ENCODE peak calls at places on chromosome 20, in four cellular contexts. F is K562, N is HepG2, Y is SK-N-SH. E is an unnamed sample.

GRCh38 chr20:33531047-33531877 is 41.4 kb downstream of the CBFA2T2 start:
- DNase-seq in F (no peak), N (peak; percentile 78), Y (peak; percentile 47), E (no peak)

GRCh38 chr20:54201268-54201846 is 6.5 kb upstream of the PFDN4 start:
- DNase-seq in F (no peak), N (no peak), Y (no peak), E (no peak)

GRCh38 chr20:59697082-59697481 is 92.7 kb downstream of the PHACTR3 start:
- DNase-seq in F (no peak), N (no peak), Y (no peak), E (no peak)

GRCh38 chr20:36709126-36709525 is 36.8 kb downstream of the NDRG3 start:
- DNase-seq in F (no peak), N (no peak), Y (no peak), E (no peak)

GRCh38 chr20:55701467-55701866 is 303.9 kb downstream of the CBLN4 start:
- DNase-seq in F (no peak), N (no peak), Y (no peak), E (no peak)

GRCh38 chr20:63313349-63314014 is 20.5 kb downstream of the COL20A1 start:
- DNase-seq in F (no peak), N (no peak), Y (no peak), E (no peak)

GRCh38 chr20:2690213-2690612 is 2.4 kb upstream of the EBF4 start:
- DNase-seq in F (no peak), N (no peak), Y (no peak), E (no peak)

GRCh38 chr20:62183426-62184142 is 756 bp downstream of the MTG2 start:
- DNase-seq in F (peak; percentile 29), N (no peak), Y (peak; percentile 59), E (no peak)

GRCh38 chr20:4369119-4369797 is 352.5 kb upstream of the PRND start:
- DNase-seq in F (no peak), N (no peak), Y (no peak), E (no peak)

DNA sequence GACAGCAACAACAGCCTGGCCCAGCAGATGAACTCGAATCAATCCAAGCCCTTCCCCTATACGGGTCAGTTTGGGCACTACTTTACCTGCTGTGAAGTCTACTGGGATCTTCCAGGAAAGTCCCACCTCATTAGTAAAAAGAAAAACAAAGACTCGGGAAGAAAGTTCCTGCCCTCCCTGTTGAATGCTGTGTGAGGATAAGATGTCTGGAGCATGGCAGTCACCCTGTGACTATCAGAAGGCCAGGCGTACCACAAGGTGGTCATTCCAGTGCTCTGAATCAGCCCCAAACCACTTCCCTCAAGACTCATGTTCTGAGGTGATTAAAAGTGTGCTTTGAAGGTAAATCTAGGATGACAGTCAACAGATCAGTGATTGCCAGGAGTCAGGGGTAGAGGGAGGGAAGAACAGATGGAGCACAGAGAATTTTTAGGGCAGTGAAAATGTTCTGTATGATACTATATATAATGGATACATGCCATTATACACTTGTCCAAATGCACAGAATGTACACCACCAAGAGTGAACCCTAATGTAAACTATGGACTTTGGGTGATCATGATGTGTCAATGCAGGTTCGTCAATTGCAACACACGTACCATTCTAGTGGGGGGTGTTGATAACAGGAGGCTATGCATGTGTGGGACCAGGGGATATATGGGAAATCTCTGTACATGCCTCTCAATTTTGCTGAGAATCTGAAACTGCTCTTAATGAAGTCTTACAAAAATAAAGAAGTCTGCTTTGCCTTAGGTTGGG is 14.7 kb downstream of the FKBP1A start:
- DNase-seq in F (no peak), N (peak; percentile 48), Y (no peak), E (no peak)
- TF ChIP-seq NFIC in F (no peak), N (no peak), Y (no peak), E (no peak)

DNA sequence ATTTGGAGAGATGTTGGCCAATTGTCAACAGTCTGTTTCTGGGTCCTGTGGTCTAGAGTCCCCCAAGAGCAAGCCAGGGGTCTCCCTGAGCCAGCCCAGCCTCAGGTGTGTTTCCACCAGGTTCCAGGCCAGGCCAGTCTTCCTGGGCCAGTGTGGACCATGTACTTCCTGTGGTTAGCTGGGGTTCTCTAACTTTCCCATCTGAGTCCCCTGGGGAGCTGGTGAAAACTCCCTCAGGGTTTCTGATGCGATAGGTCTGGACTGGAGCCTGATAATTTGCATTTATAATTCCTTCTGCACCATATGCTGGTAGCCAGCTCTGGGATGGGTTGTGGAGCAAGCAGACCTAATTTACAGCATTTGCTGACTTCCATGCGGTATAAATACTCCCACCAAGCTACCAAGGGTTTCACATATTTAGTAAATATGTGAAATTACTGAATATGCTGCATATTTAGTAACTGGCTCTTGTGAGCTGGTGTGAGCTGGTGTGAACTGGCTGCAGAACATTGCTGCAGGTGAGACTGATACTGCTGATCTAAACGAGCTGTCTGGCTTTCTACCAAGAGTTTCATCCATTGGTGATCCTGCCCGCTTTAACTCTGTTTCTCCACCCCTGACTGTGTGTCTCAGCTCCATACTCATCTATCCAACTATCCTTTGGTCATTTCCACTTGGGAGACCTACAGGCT is 62.6 kb downstream of the RIN2 start:
- DNase-seq in F (no peak), N (no peak), Y (no peak), E (no peak)
- TF ChIP-seq NFIC in F (no peak), N (no peak), Y (no peak), E (no peak)

DNA sequence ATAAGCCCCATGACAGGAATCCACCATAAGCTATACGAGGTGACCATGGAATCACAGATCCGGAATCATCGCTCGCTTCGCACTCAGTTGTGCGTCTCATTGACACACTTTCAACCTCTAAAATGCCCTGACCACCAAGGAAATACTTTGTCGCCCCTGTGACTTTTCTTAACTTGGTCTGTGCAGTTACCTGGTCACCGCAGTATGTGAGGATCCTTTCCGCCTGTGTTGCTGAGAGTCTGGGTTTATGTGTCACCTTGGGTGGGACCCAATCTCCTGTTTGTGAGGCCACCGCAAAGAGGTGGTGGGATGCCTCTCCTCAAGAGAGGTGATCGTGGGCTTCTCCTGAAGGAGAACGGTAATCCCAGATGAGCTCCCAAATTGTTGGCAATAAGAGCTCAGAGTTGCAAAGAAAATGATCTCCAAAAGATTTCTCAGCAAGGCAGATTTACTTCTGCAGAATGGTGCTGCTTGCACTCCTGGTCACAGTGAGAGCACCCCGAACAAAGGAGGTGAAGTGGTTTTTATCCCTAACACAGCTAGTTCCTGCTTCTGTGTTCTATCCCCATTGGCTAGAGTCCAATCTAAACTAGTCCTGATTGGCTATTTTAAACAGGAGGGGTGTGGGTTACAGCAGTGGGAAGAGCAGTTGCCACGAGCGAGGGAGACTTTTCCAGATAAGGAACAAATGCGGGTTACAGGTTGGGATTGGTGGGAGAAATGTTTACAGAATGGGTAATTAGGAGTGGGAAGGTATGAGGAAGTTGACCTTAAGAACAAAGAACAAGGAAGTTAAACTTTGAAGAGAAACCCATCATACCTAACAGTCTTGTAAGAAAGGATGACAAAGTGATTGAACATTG is 9.1 kb upstream of the ZNFX1 start:
- DNase-seq in F (peak; percentile 31), N (peak; percentile 79), Y (no peak), E (no peak)
- TF ChIP-seq NFIC in F (peak; percentile 69), N (peak; percentile 16), Y (no peak), E (no peak)

DNA sequence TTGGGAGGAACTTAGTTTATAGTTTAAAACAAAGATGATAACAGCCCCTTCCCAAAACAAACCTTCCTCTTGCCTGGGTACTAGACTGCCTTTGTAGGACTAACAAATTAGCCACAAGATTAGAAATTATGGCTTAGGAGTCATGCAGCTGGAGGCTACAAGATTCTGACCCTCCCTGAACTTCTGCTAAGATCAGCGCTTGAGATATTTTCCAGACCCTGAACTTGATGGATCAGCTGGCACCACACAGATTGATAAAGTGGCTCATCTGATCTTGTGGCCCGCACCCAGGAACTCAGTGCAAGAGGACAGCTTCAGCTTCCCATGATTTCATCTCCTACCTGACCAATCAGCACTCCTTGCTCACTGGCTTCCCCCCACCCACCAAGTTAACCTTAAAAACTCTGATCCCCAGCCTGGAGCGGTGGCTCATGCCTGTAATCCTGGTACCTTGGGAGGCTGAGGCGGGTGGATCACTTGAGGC is 5.9 kb upstream of the SERINC3 start:
- DNase-seq in F (no peak), N (peak; percentile 53), Y (no peak), E (no peak)
- TF ChIP-seq NFIC in F (no peak), N (no peak), Y (no peak), E (no peak)

GRCh38 chr20:6299451-6299850 is 176.6 kb upstream of the FERMT1 start:
- DNase-seq in F (no peak), N (no peak), Y (no peak), E (no peak)
- TF ChIP-seq NFIC in F (no peak), N (no peak), Y (no peak), E (no peak)

DNA sequence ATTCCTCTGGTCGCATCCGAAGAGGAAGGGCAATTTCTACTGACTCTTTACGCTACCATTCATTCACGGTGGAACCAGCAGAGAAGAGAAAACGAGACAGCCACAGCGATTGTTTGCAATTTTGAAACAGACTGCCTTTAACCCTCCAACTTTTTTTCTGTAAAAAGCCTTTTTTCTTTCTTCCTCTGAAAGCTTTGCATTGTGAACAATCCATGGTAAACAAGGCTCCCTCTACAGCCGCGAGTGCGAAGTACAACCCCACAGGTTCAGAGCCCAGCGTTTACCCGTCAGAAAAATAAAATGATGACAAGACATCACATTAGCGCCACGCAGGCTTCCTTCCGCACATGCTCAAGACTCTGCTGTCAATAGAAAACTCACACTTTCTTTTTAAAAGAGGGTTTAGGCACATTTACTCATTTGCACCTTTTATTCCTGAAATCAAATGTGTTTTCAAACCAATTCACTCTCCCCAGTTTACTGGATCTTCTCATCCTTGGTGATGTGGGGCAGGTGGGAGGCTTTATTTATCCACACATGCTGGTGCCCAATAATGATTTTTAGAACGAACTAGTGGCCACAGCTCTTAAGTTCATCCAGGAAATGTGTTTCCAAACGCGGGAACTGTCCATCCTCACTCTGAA is 99.9 kb downstream of the NOL4L start:
- DNase-seq in F (peak; percentile 52), N (peak; percentile 87), Y (peak; percentile 61), E (peak; percentile 30)
- TF ChIP-seq NFIC in F (no peak), N (no peak), Y (no peak), E (no peak)

GRCh38 chr20:7090001-7090400 is 322.5 kb downstream of the BMP2 start:
- DNase-seq in F (no peak), N (no peak), Y (no peak), E (no peak)

GRCh38 chr20:7090753-7091310 is 323.3 kb downstream of the BMP2 start:
- DNase-seq in F (no peak), N (no peak), Y (no peak), E (no peak)

GRCh38 chr20:7091655-7092054 is 324.2 kb downstream of the BMP2 start:
- DNase-seq in F (no peak), N (no peak), Y (no peak), E (no peak)

DNA sequence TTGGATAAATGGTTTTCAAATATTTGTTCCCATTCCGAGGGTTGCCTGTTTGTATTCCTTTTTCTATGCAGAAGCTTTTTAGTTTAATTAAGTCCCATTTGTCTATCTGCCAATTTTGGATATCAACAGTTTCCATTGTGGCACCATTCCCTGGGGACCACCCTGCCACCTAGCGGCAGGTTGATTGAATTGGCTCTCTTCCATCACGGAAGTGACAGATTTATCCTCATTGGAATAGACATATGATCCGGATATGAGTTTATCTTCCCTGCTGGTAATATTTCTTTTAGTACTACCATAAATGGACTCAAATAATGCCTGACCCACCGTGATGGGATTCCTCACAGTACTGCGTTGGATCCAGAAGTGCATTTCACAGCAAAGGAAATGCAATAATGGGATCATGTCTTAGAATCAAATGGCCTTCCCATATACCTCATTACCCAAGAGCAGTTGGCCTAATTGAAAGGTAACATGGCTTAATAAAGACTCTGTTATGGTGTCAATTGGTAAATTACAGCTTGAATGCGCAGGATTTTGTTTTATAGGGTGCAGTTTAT is 327.0 kb downstream of the BMP2 start:
- DNase-seq in F (peak; percentile 23), N (peak; percentile 43), Y (peak; percentile 22), E (no peak)
- TF ChIP-seq NFIC in F (peak; percentile 54), N (no peak), Y (no peak), E (no peak)